ENCODE peak calls at places on chromosome 15, in five cellular contexts. M, G, P, B and T are unnamed samples.

GRCh38 chr15:23642413-23643044 is 5.1 kb downstream of the MAGEL2 start:
- DNase-seq in M (peak), G (no peak), P (peak), B (peak), T (no peak)

GRCh38 chr15:27427386-27427785 is 456.4 kb downstream of the GABRG3 start:
- DNase-seq in M (no peak), G (no peak), P (no peak), B (no peak), T (no peak)

GRCh38 chr15:70788114-70789049 is 25.0 kb upstream of the UACA start:
- DNase-seq in M (peak), G (no peak), P (no peak), B (no peak), T (peak)

GRCh38 chr15:68403161-68403941 is 28.6 kb downstream of the ITGA11 start:
- DNase-seq in M (no peak), G (no peak), P (no peak), B (no peak), T (no peak)

GRCh38 chr15:32706704-32707103 is 11.1 kb upstream of the GREM1 start:
- DNase-seq in M (peak), G (no peak), P (no peak), B (no peak), T (no peak)

GRCh38 chr15:52256366-52256765 is 39.2 kb downstream of the MYO5C start:
- DNase-seq in M (peak), G (peak), P (peak), B (peak), T (peak)

GRCh38 chr15:82697735-82698407 is 11.8 kb downstream of the AP3B2 start:
- DNase-seq in M (no peak), G (no peak), P (no peak), B (no peak), T (no peak)

GRCh38 chr15:89121414-89121813 is 33.2 kb downstream of the ABHD2 start:
- DNase-seq in M (no peak), G (no peak), P (no peak), B (no peak), T (no peak)

GRCh38 chr15:99961011-99961441 is 227.8 kb upstream of the LYSMD4 start:
- DNase-seq in M (no peak), G (peak), P (peak), B (no peak), T (no peak)

GRCh38 chr15:89767411-89767915 is 8.7 kb upstream of the MESP2 start:
- DNase-seq in M (no peak), G (no peak), P (no peak), B (no peak), T (no peak)

GRCh38 chr15:59687831-59688230 is 1.3 kb downstream of the BNIP2 start:
- DNase-seq in M (no peak), G (peak), P (no peak), B (no peak), T (no peak)

GRCh38 chr15:98751767-98752166 is 103.4 kb downstream of the IGF1R start:
- DNase-seq in M (no peak), G (no peak), P (no peak), B (no peak), T (no peak)